ENCODE peak calls at places on chromosome 20, in five cellular contexts. P is breast epithelium, R is uterus, B is adrenal gland, A is A549. Q is an unnamed sample.
A peak's percentile ranks its signal among the peaks of the same experiment; 100 is the strongest.

GRCh38 chr20:50286609-50287008 is 96.0 kb downstream of the CEBPB start:
- DNase-seq in B (peak; percentile 45), P (peak; percentile 63), R (peak; percentile 94), A (peak; percentile 95), Q (peak; percentile 23)

GRCh38 chr20:59790388-59790787 is 143.0 kb downstream of the SYCP2 start:
- DNase-seq in B (no peak), A (no peak), R (no peak), P (no peak), Q (no peak)

GRCh38 chr20:16158090-16158975 is 414.9 kb downstream of the KIF16B start:
- DNase-seq in R (no peak), P (no peak), B (peak; percentile 20), A (no peak), Q (no peak)

GRCh38 chr20:40562031-40562430 is 127.0 kb downstream of the MAFB start:
- DNase-seq in B (peak; percentile 49), R (no peak), A (no peak), P (no peak), Q (no peak)

GRCh38 chr20:47318596-47319516 is 37.6 kb downstream of the ZMYND8 start:
- DNase-seq in R (peak; percentile 84), B (peak; percentile 90), P (peak; percentile 88), A (peak; percentile 49), Q (peak; percentile 68)

GRCh38 chr20:11691766-11692165 is 225.9 kb upstream of the BTBD3 start:
- DNase-seq in A (no peak), B (no peak), P (no peak), R (no peak), Q (no peak)

GRCh38 chr20:24370911-24371695 is 98.3 kb upstream of the SYNDIG1 start:
- DNase-seq in A (no peak), P (no peak), R (no peak), B (no peak), Q (no peak)

GRCh38 chr20:45010399-45010828 is 44.1 kb downstream of the STK4 start:
- DNase-seq in A (no peak), R (no peak), B (no peak), P (no peak), Q (no peak)

GRCh38 chr20:54704032-54704635 is 228.7 kb downstream of the DOK5 start:
- DNase-seq in B (no peak), R (no peak), P (no peak), A (no peak), Q (no peak)

DNA sequence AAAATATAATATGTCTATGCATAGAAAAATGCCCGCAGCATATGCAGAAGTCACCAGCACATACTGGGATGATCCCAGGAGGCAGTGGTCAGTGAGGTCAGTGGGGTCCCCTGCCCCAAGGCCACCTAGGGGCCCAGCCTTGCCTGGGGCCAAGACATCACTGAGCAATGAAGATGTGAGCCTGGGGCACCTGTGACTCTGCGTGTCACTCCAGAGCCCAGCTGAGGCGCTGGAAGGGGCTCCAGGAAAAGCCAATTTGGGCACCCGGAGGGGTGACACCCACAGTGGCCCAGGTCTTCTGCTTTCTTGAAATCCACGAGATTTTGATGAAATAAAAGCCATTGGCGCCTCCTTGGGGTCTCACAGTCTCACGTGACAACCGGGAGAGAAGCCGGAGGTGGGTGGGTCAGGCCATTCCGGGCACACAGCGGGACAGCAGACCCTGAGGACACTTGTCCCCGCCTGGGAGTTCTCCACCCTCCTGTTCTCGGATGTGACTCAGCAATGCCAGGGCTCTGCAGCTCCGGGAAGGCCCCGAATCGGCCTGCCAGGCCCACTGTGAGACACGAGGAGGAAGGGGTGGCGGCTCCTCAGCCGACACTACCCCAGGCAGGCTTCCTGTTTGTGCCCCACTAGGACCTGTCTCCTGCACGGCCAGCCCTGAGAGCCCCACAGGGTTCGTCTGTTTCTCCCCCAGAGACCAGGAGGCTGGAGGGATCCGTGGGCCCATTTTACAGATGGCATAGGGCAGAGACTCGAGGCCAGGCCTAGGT is 24.4 kb upstream of the SLCO4A1 start:
- DNase-seq in P (no peak), A (no peak), R (peak; percentile 71), B (peak; percentile 62), Q (peak; percentile 73)
- H3K4me3 ChIP-seq in P (no peak overlapping the region), A (no peak overlapping the region), R (no peak overlapping the region), B (no peak overlapping the region), Q (no peak overlapping the region)

DNA sequence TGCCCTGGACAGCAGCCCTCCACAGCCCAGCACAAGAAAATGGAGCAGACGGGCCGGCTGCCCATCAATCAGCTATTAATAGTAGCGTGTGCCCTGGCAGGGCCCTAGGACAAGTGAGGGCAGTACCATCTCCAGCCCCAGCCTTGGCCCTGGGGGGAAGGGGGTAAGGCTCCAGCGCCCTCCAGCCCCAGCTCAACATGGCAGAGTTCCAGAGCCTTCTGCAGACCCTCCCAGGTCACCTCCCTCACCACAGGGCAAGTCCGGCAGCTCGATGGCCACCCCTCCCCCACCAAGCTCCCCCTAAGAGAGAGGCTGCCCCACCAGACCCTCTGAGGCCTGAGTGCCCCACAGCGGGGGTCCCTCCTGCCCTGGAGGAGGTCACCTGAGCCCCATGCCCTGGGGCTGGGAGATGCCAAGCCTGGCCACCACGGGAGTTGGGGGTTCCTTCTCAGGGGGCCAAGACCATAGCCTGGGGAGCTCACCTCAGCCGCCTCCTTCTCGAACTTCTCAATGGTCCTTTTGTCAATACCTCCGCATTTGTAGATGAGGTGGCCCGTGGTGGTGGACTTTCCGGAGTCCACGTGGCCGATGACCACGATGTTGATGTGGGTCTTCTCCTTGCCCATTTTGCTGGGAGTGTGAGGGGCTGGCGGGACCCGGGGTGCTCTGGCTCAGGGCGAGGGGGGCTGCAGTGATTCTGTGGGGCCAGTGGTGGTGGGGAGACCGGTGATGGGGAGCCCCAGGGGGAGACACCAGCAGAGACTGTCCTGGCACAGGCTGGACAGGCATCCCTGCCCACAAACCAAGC is 1.5 kb downstream of the EEF1A2 start:
- DNase-seq in B (peak; percentile 20), A (no peak), R (no peak), P (no peak), Q (peak; percentile 44)
- TF ChIP-seq POLR2A in B (no peak), A (no peak), R (no peak), P (no peak), Q (no peak)

GRCh38 chr20:37340998-37341397 is 4.9 kb upstream of the SRC start:
- DNase-seq in P (no peak), R (no peak), A (no peak), B (no peak), Q (no peak)

GRCh38 chr20:37343212-37343993 is 2.5 kb upstream of the SRC start:
- DNase-seq in P (peak; percentile 90), A (no peak), R (no peak), B (no peak), Q (no peak)

GRCh38 chr20:37343994-37344355 is 2.0 kb upstream of the SRC start:
- DNase-seq in B (no peak), A (no peak), P (no peak), R (no peak), Q (no peak)

GRCh38 chr20:37341632-37342031 is 4.3 kb upstream of the SRC start:
- DNase-seq in B (no peak), P (no peak), R (no peak), A (no peak), Q (peak; percentile 13)

GRCh38 chr20:37342231-37343177 is 3.4 kb upstream of the SRC start:
- DNase-seq in B (no peak), R (no peak), P (no peak), A (peak; percentile 48), Q (peak; percentile 10)
- TF ChIP-seq CTCF in B (no peak), R (no peak), P (no peak), A (no peak), Q (no peak)

GRCh38 chr20:9142809-9143208 is 73.9 kb downstream of the PLCB4 start:
- DNase-seq in R (no peak), A (no peak), P (no peak), B (no peak), Q (no peak)

GRCh38 chr20:9145142-9145541 is 76.3 kb downstream of the PLCB4 start:
- DNase-seq in B (no peak), A (no peak), R (no peak), P (no peak), Q (no peak)

GRCh38 chr20:9146649-9147048 is 77.8 kb downstream of the PLCB4 start:
- DNase-seq in P (no peak), B (no peak), R (no peak), A (no peak), Q (no peak)

GRCh38 chr20:9143926-9144325 is 75.0 kb downstream of the PLCB4 start:
- DNase-seq in P (no peak), B (no peak), A (no peak), R (no peak), Q (no peak)

GRCh38 chr20:9144643-9145042 is 75.8 kb downstream of the PLCB4 start:
- DNase-seq in R (no peak), B (no peak), A (no peak), P (no peak), Q (no peak)
- H3K4me3 ChIP-seq in R (no peak overlapping the region), B (no peak overlapping the region), A (no peak overlapping the region), P (no peak overlapping the region), Q (no peak overlapping the region)

DNA sequence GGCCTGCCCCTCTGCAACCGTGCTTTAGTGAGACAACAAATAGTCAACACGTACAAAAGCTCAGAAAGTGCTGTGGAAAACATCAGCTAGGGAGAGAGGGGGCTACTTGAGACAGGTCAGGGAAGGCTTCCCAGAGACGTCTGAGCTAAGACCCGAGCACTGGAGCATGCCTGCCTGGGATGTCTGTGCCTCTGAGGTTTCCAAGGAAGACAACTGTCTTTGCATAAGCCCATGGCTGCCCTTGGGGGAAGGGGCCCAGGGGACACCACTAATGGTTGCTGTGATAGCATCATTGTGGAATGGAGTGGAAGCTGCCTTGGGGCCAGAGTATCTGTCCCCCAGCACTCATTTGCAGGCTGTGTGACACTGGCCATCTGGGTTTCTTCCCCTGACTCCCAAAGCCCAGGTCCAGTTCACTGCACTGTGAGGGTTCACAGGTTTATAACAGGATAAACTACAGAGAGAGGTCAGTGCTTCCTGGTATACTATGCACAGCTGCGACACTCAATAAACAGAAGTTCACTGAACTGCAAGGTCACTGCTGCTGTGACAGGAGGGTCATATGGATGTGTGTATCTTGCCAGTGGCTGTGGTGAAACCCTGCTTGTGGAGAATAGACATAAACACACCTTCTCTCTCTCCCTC is 1.5 kb upstream of the ARFGEF2 start:
- DNase-seq in B (peak; percentile 40), A (no peak), P (no peak), R (no peak), Q (no peak)
- TF ChIP-seq POLR2A in B (no peak), A (no peak), P (no peak), R (no peak), Q (no peak)

GRCh38 chr20:57709823-57710799 is at the start of gene PMEPA1:
- DNase-seq in B (peak; percentile 96), P (peak; percentile 95), R (peak; percentile 96), A (peak; percentile 89), Q (peak; percentile 87)
- TF ChIP-seq CTCF in B (no peak), P (peak; percentile 19), R (peak; percentile 35), A (no peak), Q (no peak)

GRCh38 chr20:5315807-5316187 is 957 bp downstream of the PROKR2 start:
- DNase-seq in B (no peak), P (no peak), R (no peak), A (no peak), Q (no peak)
- H3K4me3 ChIP-seq in B (no peak overlapping the region), P (peak overlapping the region; percentile 17), R (no peak overlapping the region), A (no peak overlapping the region), Q (no peak overlapping the region)

GRCh38 chr20:63854766-63855362 is 6.4 kb upstream of the ABHD16B start:
- DNase-seq in P (no peak), B (no peak), R (peak; percentile 34), A (no peak), Q (no peak)

GRCh38 chr20:63854069-63854765 is 7.1 kb upstream of the ABHD16B start:
- DNase-seq in A (no peak), B (no peak), R (no peak), P (no peak), Q (no peak)

GRCh38 chr20:63857751-63858392 is 3.4 kb upstream of the ABHD16B start:
- DNase-seq in R (no peak), A (no peak), P (no peak), B (no peak), Q (no peak)

GRCh38 chr20:63855363-63856110 is 5.8 kb upstream of the ABHD16B start:
- DNase-seq in A (no peak), P (no peak), B (no peak), R (no peak), Q (no peak)

GRCh38 chr20:63856111-63856511 is 5.2 kb upstream of the ABHD16B start:
- DNase-seq in P (no peak), B (no peak), A (no peak), R (no peak), Q (no peak)
- TF ChIP-seq POLR2A in P (no peak), B (no peak), A (peak; percentile 2), R (no peak), Q (no peak)